ENCODE peak calls at places on chromosomes 2 and 18, in six cellular contexts. J, T, B, E, Y and F are unnamed samples.

GRCh38 chr2:119208791-119209203 is 14.8 kb upstream of the STEAP3 start:
- DNase-seq in J (no peak), T (no peak), B (no peak), E (no peak), Y (no peak), F (no peak)

GRCh38 chr2:200177971-200178911 is 128.3 kb upstream of the SPATS2L start:
- DNase-seq in J (no peak), T (peak), B (no peak), E (no peak), Y (no peak), F (no peak)

GRCh38 chr2:3025984-3026383 is 351.6 kb downstream of the EIPR1 start:
- DNase-seq in J (no peak), T (no peak), B (no peak), E (no peak), Y (no peak), F (no peak)

GRCh38 chr2:208254871-208255556 is at the start of gene IDH1:
- DNase-seq in J (peak), T (peak), B (peak), E (peak), Y (peak), F (peak)

GRCh38 chr2:73913414-73914054 is 13.1 kb upstream of the DGUOK start:
- DNase-seq in J (no peak), T (no peak), B (no peak), E (no peak), Y (no peak), F (no peak)

GRCh38 chr2:96097441-96097840 is 18.9 kb downstream of the ADRA2B start:
- DNase-seq in J (no peak), T (no peak), B (no peak), E (no peak), Y (no peak), F (no peak)

GRCh38 chr18:8339958-8340357 is 269.3 kb upstream of the RAB12 start:
- DNase-seq in J (no peak), T (no peak), B (no peak), E (no peak), Y (no peak), F (no peak)

GRCh38 chr2:124877065-124877671 is 852.1 kb downstream of the CNTNAP5 start:
- DNase-seq in J (peak), T (peak), B (no peak), E (no peak), Y (no peak), F (peak)

GRCh38 chr18:7830468-7830867 is 263.4 kb downstream of the PTPRM start:
- DNase-seq in J (peak), T (no peak), B (peak), E (no peak), Y (no peak), F (no peak)

GRCh38 chr2:72824224-72824842 is 1.5 kb downstream of the EXOC6B start:
- DNase-seq in J (no peak), T (peak), B (no peak), E (no peak), Y (no peak), F (peak)

GRCh38 chr2:232473467-232473890 is 14.2 kb downstream of the ECEL1 start:
- DNase-seq in J (no peak), T (peak), B (peak), E (no peak), Y (peak), F (no peak)

GRCh38 chr18:13849791-13850190 is 25.8 kb downstream of the MC5R start:
- DNase-seq in J (no peak), T (no peak), B (no peak), E (no peak), Y (no peak), F (no peak)

GRCh38 chr18:72869786-72870185 is 2.0 kb upstream of the NETO1 start:
- DNase-seq in J (no peak), T (peak), B (no peak), E (no peak), Y (no peak), F (no peak)

GRCh38 chr18:77124452-77124922 is 8.1 kb downstream of the MBP start:
- DNase-seq in J (peak), T (no peak), B (no peak), E (no peak), Y (no peak), F (no peak)

GRCh38 chr18:10930078-10930477 is 219.3 kb downstream of the PIEZO2 start:
- DNase-seq in J (no peak), T (no peak), B (no peak), E (no peak), Y (no peak), F (no peak)

GRCh38 chr2:8633735-8634313 is 48.0 kb upstream of the ID2 start:
- DNase-seq in J (no peak), T (peak), B (no peak), E (no peak), Y (no peak), F (peak)

GRCh38 chr2:10811552-10811951 is 1.0 kb downstream of the PDIA6 start:
- DNase-seq in J (no peak), T (no peak), B (no peak), E (no peak), Y (peak), F (no peak)

GRCh38 chr18:51399491-51400122 is 202.1 kb upstream of the MEX3C start:
- DNase-seq in J (no peak), T (no peak), B (no peak), E (no peak), Y (no peak), F (no peak)

GRCh38 chr2:25979006-25979405 is 3.3 kb downstream of the KIF3C start:
- DNase-seq in J (no peak), T (no peak), B (no peak), E (no peak), Y (no peak), F (no peak)

GRCh38 chr2:68737717-68738116 is 3.1 kb downstream of the ARHGAP25 start:
- DNase-seq in J (peak), T (no peak), B (no peak), E (peak), Y (no peak), F (no peak)

GRCh38 chr2:195094330-195094729 is 562.7 kb upstream of the SLC39A10 start:
- DNase-seq in J (no peak), T (no peak), B (no peak), E (no peak), Y (no peak), F (no peak)

GRCh38 chr2:25341031-25341727 is 546 bp downstream of the DNMT3A start:
- DNase-seq in J (peak), T (no peak), B (peak), E (no peak), Y (peak), F (no peak)

GRCh38 chr2:40371525-40372277 is 80.2 kb downstream of the SLC8A1 start:
- DNase-seq in J (no peak), T (peak), B (peak), E (peak), Y (no peak), F (no peak)

GRCh38 chr18:9684901-9685738 is 23.0 kb upstream of the RAB31 start:
- DNase-seq in J (peak), T (peak), B (no peak), E (no peak), Y (no peak), F (no peak)

GRCh38 chr2:46134531-46135229 is 162.5 kb upstream of the EPAS1 start:
- DNase-seq in J (no peak), T (no peak), B (no peak), E (no peak), Y (no peak), F (no peak)

GRCh38 chr2:235807347-235807746 is 313.5 kb downstream of the AGAP1 start:
- DNase-seq in J (no peak), T (no peak), B (no peak), E (no peak), Y (no peak), F (no peak)

GRCh38 chr2:26605195-26605968 is 35.8 kb downstream of the CIB4 start:
- DNase-seq in J (peak), T (peak), B (peak), E (peak), Y (peak), F (peak)

GRCh38 chr2:75896779-75897366 is 186.2 kb upstream of the GCFC2 start:
- DNase-seq in J (peak), T (no peak), B (peak), E (peak), Y (peak), F (no peak)

GRCh38 chr2:246489-247145 is 17.2 kb downstream of the SH3YL1 start:
- DNase-seq in J (peak), T (peak), B (peak), E (peak), Y (no peak), F (peak)

GRCh38 chr2:109125595-109126500 is 3.2 kb upstream of the SH3RF3 start:
- DNase-seq in J (peak), T (peak), B (no peak), E (no peak), Y (no peak), F (peak)

GRCh38 chr2:94861308-94862152 is 9.7 kb upstream of the TEKT4 start:
- DNase-seq in J (no peak), T (no peak), B (peak), E (no peak), Y (peak), F (no peak)

GRCh38 chr18:12944724-12945123 is 3.1 kb upstream of the SEH1L start:
- DNase-seq in J (no peak), T (peak), B (no peak), E (peak), Y (peak), F (no peak)

GRCh38 chr2:233426619-233427342 is 72.5 kb downstream of the DGKD start:
- DNase-seq in J (no peak), T (peak), B (no peak), E (no peak), Y (no peak), F (no peak)

GRCh38 chr2:130300970-130301348 is 41.7 kb upstream of the IMP4 start:
- DNase-seq in J (no peak), T (no peak), B (no peak), E (no peak), Y (no peak), F (no peak)

GRCh38 chr2:130304726-130305125 is 38.0 kb upstream of the IMP4 start:
- DNase-seq in J (no peak), T (no peak), B (no peak), E (no peak), Y (no peak), F (no peak)

GRCh38 chr2:130300258-130300969 is 42.3 kb upstream of the IMP4 start:
- DNase-seq in J (no peak), T (no peak), B (no peak), E (no peak), Y (no peak), F (no peak)

GRCh38 chr2:130303142-130303541 is 39.6 kb upstream of the IMP4 start:
- DNase-seq in J (peak), T (no peak), B (no peak), E (no peak), Y (no peak), F (no peak)

GRCh38 chr2:130302164-130302886 is 40.4 kb upstream of the IMP4 start:
- DNase-seq in J (peak), T (no peak), B (no peak), E (no peak), Y (no peak), F (no peak)
- TF ChIP-seq CTCF in J (no peak), T (no peak), B (no peak), E (no peak), Y (no peak), F (no peak)

GRCh38 chr18:46071615-46071893 is 506 bp downstream of the PSTPIP2 start:
- DNase-seq in J (no peak), T (no peak), B (no peak), E (no peak), Y (no peak), F (no peak)

GRCh38 chr18:46068763-46069162 is 3.3 kb downstream of the PSTPIP2 start:
- DNase-seq in J (no peak), T (no peak), B (no peak), E (no peak), Y (no peak), F (no peak)

GRCh38 chr18:46070683-46071614 is 1.1 kb downstream of the PSTPIP2 start:
- DNase-seq in J (no peak), T (no peak), B (peak), E (no peak), Y (no peak), F (no peak)

GRCh38 chr18:46069524-46069923 is 2.5 kb downstream of the PSTPIP2 start:
- DNase-seq in J (peak), T (no peak), B (no peak), E (no peak), Y (no peak), F (no peak)

GRCh38 chr18:46070232-46070631 is 1.8 kb downstream of the PSTPIP2 start:
- DNase-seq in J (no peak), T (no peak), B (no peak), E (no peak), Y (no peak), F (no peak)
- H3K4me3 ChIP-seq in J (no peak), T (no peak), B (no peak), E (no peak), Y (no peak), F (no peak)

GRCh38 chr2:234669611-234670010 is 172.7 kb upstream of the ARL4C start:
- DNase-seq in J (no peak), T (no peak), B (no peak), E (no peak), Y (no peak), F (no peak)
- TF ChIP-seq CTCF in J (no peak), T (no peak), B (peak), E (no peak), Y (no peak), F (peak)

DNA sequence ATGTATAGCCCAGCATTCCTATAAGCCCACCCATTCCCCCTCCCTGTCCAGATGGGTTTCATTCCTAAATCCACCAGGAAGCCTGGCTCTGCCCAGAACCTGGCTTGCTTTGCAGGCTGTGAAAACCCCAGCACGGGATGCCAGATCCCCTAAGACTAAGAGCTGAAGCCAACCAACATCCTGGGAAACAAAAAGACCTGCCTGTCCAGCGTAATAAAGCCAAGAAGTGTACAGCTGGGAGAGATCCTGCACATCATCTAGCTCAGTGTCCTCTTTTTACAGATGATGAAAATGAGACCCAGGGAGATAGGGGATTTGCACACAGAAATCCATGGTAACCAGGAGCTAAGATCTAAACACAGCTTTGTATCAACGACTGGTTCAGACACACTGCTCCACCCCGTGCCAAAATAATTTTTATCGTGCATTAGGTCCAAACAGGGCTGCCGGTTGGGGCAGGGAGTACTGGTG is 3.0 kb downstream of the RND3 start:
- DNase-seq in J (no peak), T (no peak), B (peak), E (no peak), Y (no peak), F (no peak)
- H3K4me3 ChIP-seq in J (no peak), T (peak), B (peak), E (peak), Y (no peak), F (peak)

DNA sequence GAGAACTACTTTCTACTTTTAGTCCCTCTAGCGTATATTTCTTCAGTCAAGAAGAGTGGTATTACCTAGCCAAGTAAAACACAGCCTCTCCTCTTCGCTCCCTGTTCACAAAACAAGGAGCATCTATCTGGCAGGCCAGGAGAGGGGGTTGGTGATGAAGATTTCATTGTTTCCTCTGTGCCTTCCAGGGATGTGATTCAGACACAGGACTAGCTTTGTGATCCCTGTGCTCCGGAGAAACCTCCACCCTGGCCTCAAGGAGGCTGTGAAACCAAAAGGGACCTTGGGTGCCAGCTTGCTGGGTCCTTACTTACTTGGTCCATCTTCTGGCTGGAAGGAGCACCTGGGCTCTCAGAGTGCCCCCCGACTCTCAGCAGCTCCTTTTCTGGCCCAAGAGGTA is 5.7 kb downstream of the RHOB start:
- DNase-seq in J (no peak), T (no peak), B (no peak), E (no peak), Y (no peak), F (no peak)
- TF ChIP-seq CTCF in J (no peak), T (peak), B (peak), E (no peak), Y (no peak), F (peak)

GRCh38 chr2:174846941-174847938 is 83.0 kb upstream of the CHRNA1 start:
- DNase-seq in J (no peak), T (peak), B (peak), E (no peak), Y (no peak), F (peak)
- H3K4me3 ChIP-seq in J (no peak), T (peak), B (peak), E (no peak), Y (no peak), F (peak)

DNA sequence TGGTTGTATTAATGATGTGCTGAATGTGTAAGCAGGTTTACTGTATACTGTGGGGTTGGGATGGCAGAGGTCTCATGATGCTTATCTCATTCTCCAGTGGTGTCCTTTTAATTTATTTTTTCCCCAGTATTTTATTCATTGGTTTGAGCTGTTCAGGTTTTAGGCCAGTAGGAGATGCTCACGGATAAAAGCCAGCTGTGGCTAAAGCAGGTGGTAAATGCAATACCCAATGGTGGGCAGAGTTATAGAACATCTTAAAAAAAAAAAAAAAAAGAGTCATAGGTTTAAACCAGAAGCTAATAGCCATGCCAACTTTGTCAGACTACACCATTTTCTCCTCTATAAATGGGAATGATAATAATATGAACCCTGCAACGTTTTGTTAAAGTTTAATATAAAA is 57.8 kb upstream of the NEUROD1 start:
- DNase-seq in J (no peak), T (peak), B (no peak), E (no peak), Y (no peak), F (no peak)
- TF ChIP-seq CTCF in J (no peak), T (no peak), B (peak), E (no peak), Y (no peak), F (peak)

GRCh38 chr18:27713727-27714080 is 463.2 kb downstream of the CDH2 start:
- DNase-seq in J (no peak), T (peak), B (no peak), E (no peak), Y (no peak), F (peak)

GRCh38 chr18:27715751-27716150 is 461.2 kb downstream of the CDH2 start:
- DNase-seq in J (no peak), T (no peak), B (no peak), E (no peak), Y (no peak), F (no peak)

GRCh38 chr18:27709344-27709743 is 467.6 kb downstream of the CDH2 start:
- DNase-seq in J (no peak), T (no peak), B (no peak), E (no peak), Y (no peak), F (no peak)

GRCh38 chr18:27712066-27712465 is 464.9 kb downstream of the CDH2 start:
- DNase-seq in J (no peak), T (no peak), B (no peak), E (no peak), Y (no peak), F (no peak)

GRCh38 chr18:27713037-27713726 is 463.7 kb downstream of the CDH2 start:
- DNase-seq in J (no peak), T (no peak), B (no peak), E (no peak), Y (no peak), F (no peak)
- H3K4me3 ChIP-seq in J (no peak), T (no peak), B (no peak), E (no peak), Y (no peak), F (no peak)

DNA sequence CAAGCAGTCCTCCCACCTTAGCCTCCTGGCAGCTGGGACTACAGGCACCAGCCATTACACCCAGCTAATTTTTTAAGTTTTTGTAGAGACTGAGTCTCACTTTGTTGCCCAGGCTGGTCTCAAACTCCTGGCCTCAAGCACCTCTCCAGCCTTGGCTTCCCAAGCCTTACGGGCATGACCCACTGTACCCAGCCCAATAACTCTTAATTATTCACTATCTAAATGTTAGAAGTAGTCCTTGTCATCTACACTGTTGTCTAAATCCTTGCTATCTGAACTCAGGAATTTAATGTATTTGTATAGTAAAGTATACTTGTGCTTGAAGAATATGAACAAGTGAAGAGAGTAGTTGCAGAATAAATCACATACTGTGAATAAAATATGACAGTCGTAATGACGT is 37.9 kb upstream of the NBEAL1 start:
- DNase-seq in J (no peak), T (no peak), B (no peak), E (no peak), Y (no peak), F (no peak)
- TF ChIP-seq CTCF in J (no peak), T (no peak), B (no peak), E (no peak), Y (no peak), F (no peak)

GRCh38 chr18:4106407-4107033 is 348.6 kb downstream of the DLGAP1 start:
- DNase-seq in J (peak), T (no peak), B (peak), E (peak), Y (peak), F (peak)
- H3K4me3 ChIP-seq in J (no peak), T (no peak), B (peak), E (no peak), Y (no peak), F (no peak)